ENCODE peak calls at places on chromosomes 3 and 15, in seven cellular contexts. One of them, this sample, is unnamed.

GRCh38 chr15:88652456-88653199 is 13.8 kb downstream of the ISG20 start:
- DNase-seq in RKO: no peak
- DNase-seq in GM12891: no peak
- DNase-seq in NCI-H2081 treated with DMSO at 0.1 percent for 48 hours: no peak
- DNase-seq in stomach: no peak
- DNase-seq in activated T-helper 1 cell treated with anti-CD3 and anti-CD28 coated beads, Interleukin-12 subunit alpha, Interleukin-12 subunit beta, Interleukin-2, Interleukin-4 antibody, amounts not matched to agents 30 ng/mL and 10 ng/mL and 1 ng/mL, durations not matched to agents 14 hours and 24 hours and 36 hours: no peak
- DNase-seq in A172: no peak
- DNase-seq in this sample: peak; percentile 71

GRCh38 chr3:71389911-71390573 is 193.5 kb downstream of the FOXP1 start:
- DNase-seq in RKO: no peak
- DNase-seq in stomach: peak; percentile 74
- DNase-seq in NCI-H2081 treated with DMSO at 0.1 percent for 48 hours: no peak
- DNase-seq in GM12891: no peak
- DNase-seq in A172: no peak
- DNase-seq in activated T-helper 1 cell treated with anti-CD3 and anti-CD28 coated beads, Interleukin-12 subunit alpha, Interleukin-12 subunit beta, Interleukin-2, Interleukin-4 antibody, amounts not matched to agents 30 ng/mL and 10 ng/mL and 1 ng/mL, durations not matched to agents 14 hours and 24 hours and 36 hours: no peak
- DNase-seq in this sample: no peak

GRCh38 chr3:2133191-2133590 is 34.5 kb downstream of the CNTN4 start:
- DNase-seq in activated T-helper 1 cell treated with anti-CD3 and anti-CD28 coated beads, Interleukin-12 subunit alpha, Interleukin-12 subunit beta, Interleukin-2, Interleukin-4 antibody, amounts not matched to agents 30 ng/mL and 10 ng/mL and 1 ng/mL, durations not matched to agents 14 hours and 24 hours and 36 hours: no peak
- DNase-seq in GM12891: no peak
- DNase-seq in stomach: no peak
- DNase-seq in RKO: no peak
- DNase-seq in A172: no peak
- DNase-seq in NCI-H2081 treated with DMSO at 0.1 percent for 48 hours: no peak
- DNase-seq in this sample: no peak

GRCh38 chr3:171404376-171404982 is 55.7 kb downstream of the TNIK start:
- DNase-seq in RKO: no peak
- DNase-seq in NCI-H2081 treated with DMSO at 0.1 percent for 48 hours: no peak
- DNase-seq in activated T-helper 1 cell treated with anti-CD3 and anti-CD28 coated beads, Interleukin-12 subunit alpha, Interleukin-12 subunit beta, Interleukin-2, Interleukin-4 antibody, amounts not matched to agents 30 ng/mL and 10 ng/mL and 1 ng/mL, durations not matched to agents 14 hours and 24 hours and 36 hours: no peak
- DNase-seq in A172: no peak
- DNase-seq in GM12891: no peak
- DNase-seq in stomach: no peak
- DNase-seq in this sample: no peak

GRCh38 chr3:13192471-13193213 is 119.4 kb upstream of the IQSEC1 start:
- DNase-seq in GM12891: no peak
- DNase-seq in activated T-helper 1 cell treated with anti-CD3 and anti-CD28 coated beads, Interleukin-12 subunit alpha, Interleukin-12 subunit beta, Interleukin-2, Interleukin-4 antibody, amounts not matched to agents 30 ng/mL and 10 ng/mL and 1 ng/mL, durations not matched to agents 14 hours and 24 hours and 36 hours: no peak
- DNase-seq in A172: peak; percentile 75
- DNase-seq in RKO: peak; percentile 17
- DNase-seq in stomach: no peak
- DNase-seq in NCI-H2081 treated with DMSO at 0.1 percent for 48 hours: no peak
- DNase-seq in this sample: no peak

GRCh38 chr15:70421197-70421482 is 323.4 kb upstream of the TLE3 start:
- DNase-seq in stomach: peak; percentile 54
- DNase-seq in activated T-helper 1 cell treated with anti-CD3 and anti-CD28 coated beads, Interleukin-12 subunit alpha, Interleukin-12 subunit beta, Interleukin-2, Interleukin-4 antibody, amounts not matched to agents 30 ng/mL and 10 ng/mL and 1 ng/mL, durations not matched to agents 14 hours and 24 hours and 36 hours: no peak
- DNase-seq in A172: no peak
- DNase-seq in GM12891: no peak
- DNase-seq in RKO: no peak
- DNase-seq in NCI-H2081 treated with DMSO at 0.1 percent for 48 hours: no peak
- DNase-seq in this sample: no peak

GRCh38 chr3:59313365-59313764 is 263.5 kb upstream of the CFAP20DC start:
- DNase-seq in NCI-H2081 treated with DMSO at 0.1 percent for 48 hours: no peak
- DNase-seq in activated T-helper 1 cell treated with anti-CD3 and anti-CD28 coated beads, Interleukin-12 subunit alpha, Interleukin-12 subunit beta, Interleukin-2, Interleukin-4 antibody, amounts not matched to agents 30 ng/mL and 10 ng/mL and 1 ng/mL, durations not matched to agents 14 hours and 24 hours and 36 hours: peak; percentile 22
- DNase-seq in GM12891: peak; percentile 17
- DNase-seq in A172: peak; percentile 33
- DNase-seq in RKO: no peak
- DNase-seq in stomach: peak; percentile 54
- DNase-seq in this sample: no peak

GRCh38 chr3:161070252-161070930 is 34.8 kb downstream of the B3GALNT1 start:
- DNase-seq in activated T-helper 1 cell treated with anti-CD3 and anti-CD28 coated beads, Interleukin-12 subunit alpha, Interleukin-12 subunit beta, Interleukin-2, Interleukin-4 antibody, amounts not matched to agents 30 ng/mL and 10 ng/mL and 1 ng/mL, durations not matched to agents 14 hours and 24 hours and 36 hours: no peak
- DNase-seq in A172: no peak
- DNase-seq in RKO: no peak
- DNase-seq in NCI-H2081 treated with DMSO at 0.1 percent for 48 hours: no peak
- DNase-seq in stomach: no peak
- DNase-seq in GM12891: no peak
- DNase-seq in this sample: no peak

GRCh38 chr15:98777426-98777825 is 129.1 kb downstream of the IGF1R start:
- DNase-seq in RKO: no peak
- DNase-seq in A172: no peak
- DNase-seq in GM12891: no peak
- DNase-seq in NCI-H2081 treated with DMSO at 0.1 percent for 48 hours: no peak
- DNase-seq in stomach: no peak
- DNase-seq in activated T-helper 1 cell treated with anti-CD3 and anti-CD28 coated beads, Interleukin-12 subunit alpha, Interleukin-12 subunit beta, Interleukin-2, Interleukin-4 antibody, amounts not matched to agents 30 ng/mL and 10 ng/mL and 1 ng/mL, durations not matched to agents 14 hours and 24 hours and 36 hours: no peak
- DNase-seq in this sample: peak; percentile 54

GRCh38 chr3:86929046-86929445 is 61.9 kb downstream of the VGLL3 start:
- DNase-seq in NCI-H2081 treated with DMSO at 0.1 percent for 48 hours: no peak
- DNase-seq in GM12891: no peak
- DNase-seq in RKO: peak; percentile 41
- DNase-seq in stomach: no peak
- DNase-seq in activated T-helper 1 cell treated with anti-CD3 and anti-CD28 coated beads, Interleukin-12 subunit alpha, Interleukin-12 subunit beta, Interleukin-2, Interleukin-4 antibody, amounts not matched to agents 30 ng/mL and 10 ng/mL and 1 ng/mL, durations not matched to agents 14 hours and 24 hours and 36 hours: no peak
- DNase-seq in A172: peak; percentile 31
- DNase-seq in this sample: no peak

GRCh38 chr15:99970891-99971330 is 237.7 kb upstream of the LYSMD4 start:
- DNase-seq in stomach: no peak
- DNase-seq in GM12891: no peak
- DNase-seq in NCI-H2081 treated with DMSO at 0.1 percent for 48 hours: no peak
- DNase-seq in RKO: no peak
- DNase-seq in activated T-helper 1 cell treated with anti-CD3 and anti-CD28 coated beads, Interleukin-12 subunit alpha, Interleukin-12 subunit beta, Interleukin-2, Interleukin-4 antibody, amounts not matched to agents 30 ng/mL and 10 ng/mL and 1 ng/mL, durations not matched to agents 14 hours and 24 hours and 36 hours: no peak
- DNase-seq in A172: no peak
- DNase-seq in this sample: no peak

GRCh38 chr3:170350515-170351413 is 6.8 kb upstream of the SKIL start:
- DNase-seq in activated T-helper 1 cell treated with anti-CD3 and anti-CD28 coated beads, Interleukin-12 subunit alpha, Interleukin-12 subunit beta, Interleukin-2, Interleukin-4 antibody, amounts not matched to agents 30 ng/mL and 10 ng/mL and 1 ng/mL, durations not matched to agents 14 hours and 24 hours and 36 hours: no peak
- DNase-seq in stomach: no peak
- DNase-seq in GM12891: no peak
- DNase-seq in NCI-H2081 treated with DMSO at 0.1 percent for 48 hours: no peak
- DNase-seq in RKO: no peak
- DNase-seq in A172: no peak
- DNase-seq in this sample: no peak

This sample was measured in osteocyte.